ENCODE peak calls at places on chromosomes 7 and 10, in ten cellular contexts. K is upper lobe of right lung; W is Caki2; X is Ammon's horn; H is tibial nerve; L is activated T-cell treated with anti-CD3 and anti-CD28 coated beads for 48 hours; S is H9; A is iPS-NIHi11; M is naive thymus-derived CD4-positive, alpha-beta T cell; J is adrenal gland. U is an unnamed sample.

GRCh38 chr10:22252801-22253577 is 35.2 kb upstream of the EBLN1 start:
- DNase-seq in K (peak), W (no peak), X (no peak), H (no peak), L (no peak), S (peak), A (peak), M (peak), J (peak), U (peak)

GRCh38 chr10:70333268-70333667 is 49.2 kb downstream of the LRRC20 start:
- DNase-seq in K (no peak), W (no peak), X (no peak), H (no peak), L (no peak), S (no peak), A (no peak), M (no peak), J (no peak), U (no peak)

GRCh38 chr7:155212301-155213015 is 85.2 kb upstream of the INSIG1 start:
- DNase-seq in K (no peak), W (no peak), X (no peak), H (no peak), L (no peak), S (no peak), A (no peak), M (no peak), J (no peak), U (no peak)

GRCh38 chr10:109770000-109770399 is 153.3 kb downstream of the XPNPEP1 start:
- DNase-seq in K (no peak), W (no peak), X (no peak), H (no peak), L (no peak), S (no peak), A (no peak), M (no peak), J (no peak), U (no peak)

GRCh38 chr10:121886997-121887622 is 40.7 kb downstream of the ATE1 start:
- DNase-seq in K (no peak), W (peak), X (peak), H (peak), L (peak), S (peak), A (peak), M (peak), J (peak), U (peak)

GRCh38 chr7:146249272-146249671 is 132.7 kb downstream of the CNTNAP2 start:
- DNase-seq in K (no peak), W (no peak), X (no peak), H (no peak), L (no peak), S (no peak), A (peak), M (no peak), J (no peak), U (no peak)

GRCh38 chr7:18320971-18321567 is 174.5 kb upstream of the HDAC9 start:
- DNase-seq in K (no peak), W (peak), X (peak), H (no peak), L (no peak), S (no peak), A (peak), M (no peak), J (no peak), U (peak)

GRCh38 chr7:27210441-27211083 is 10.7 kb upstream of the HOXA13 start:
- DNase-seq in K (no peak), W (peak), X (peak), H (peak), L (no peak), S (peak), A (peak), M (no peak), J (peak), U (peak)

GRCh38 chr7:902996-903395 is 26.6 kb downstream of the GET4 start:
- DNase-seq in K (no peak), W (no peak), X (no peak), H (no peak), L (no peak), S (no peak), A (no peak), M (no peak), J (no peak), U (no peak)

GRCh38 chr10:122188706-122189105 is 82.4 kb upstream of the BTBD16 start:
- DNase-seq in K (peak), W (no peak), X (no peak), H (no peak), L (no peak), S (no peak), A (no peak), M (no peak), J (no peak), U (no peak)